ENCODE peak calls at places on chromosomes 7 and 10, in nine cellular contexts. X is fibroblast of pulmonary artery, R is ovary, U is A549, I is sigmoid colon, D is left ventricle myocardium inferior, L is cardiac fibroblast, T is body of pancreas, H is HCT116. Z is an unnamed sample.

GRCh38 chr10:110312206-110312605 is 7.5 kb upstream of the SMNDC1 start:
- DNase-seq in X (no peak), R (no peak), U (no peak), I (no peak), D (no peak), L (no peak), T (no peak), H (no peak), Z (no peak)

GRCh38 chr10:4807803-4808507 is 18.1 kb upstream of the AKR1E2 start:
- DNase-seq in X (peak), R (no peak), U (peak), I (no peak), D (no peak), L (peak), T (no peak), H (no peak), Z (no peak)

GRCh38 chr7:99409192-99409572 is 413 bp downstream of the BUD31 start:
- DNase-seq in X (no peak), R (no peak), U (no peak), I (no peak), D (no peak), L (no peak), T (no peak), H (no peak), Z (no peak)

GRCh38 chr7:92880212-92881090 is 44.1 kb upstream of the CDK6 start:
- DNase-seq in X (peak), R (no peak), U (no peak), I (no peak), D (no peak), L (peak), T (no peak), H (peak), Z (no peak)

GRCh38 chr7:28835800-28836199 is 122.3 kb downstream of the TRIL start:
- DNase-seq in X (peak), R (no peak), U (no peak), I (no peak), D (no peak), L (peak), T (no peak), H (no peak), Z (no peak)

GRCh38 chr7:111274882-111275281 is 184.0 kb downstream of the LRRN3 start:
- DNase-seq in X (peak), R (no peak), U (no peak), I (no peak), D (no peak), L (peak), T (no peak), H (no peak), Z (no peak)

GRCh38 chr7:151614019-151614418 is 94.3 kb upstream of the RHEB start:
- DNase-seq in X (no peak), R (no peak), U (no peak), I (no peak), D (no peak), L (no peak), T (no peak), H (no peak), Z (no peak)

GRCh38 chr7:148941598-148942280 is 57.6 kb upstream of the EZH2 start:
- DNase-seq in X (peak), R (peak), U (peak), I (peak), D (peak), L (peak), T (peak), H (peak), Z (no peak)

GRCh38 chr10:93462881-93463280 is 19.3 kb downstream of the MYOF start:
- DNase-seq in X (peak), R (no peak), U (no peak), I (peak), D (no peak), L (peak), T (no peak), H (no peak), Z (no peak)

GRCh38 chr10:61076572-61077114 is 132.7 kb upstream of the RHOBTB1 start:
- DNase-seq in X (no peak), R (no peak), U (no peak), I (no peak), D (no peak), L (no peak), T (no peak), H (no peak), Z (no peak)

GRCh38 chr7:84249651-84250050 is 55.1 kb upstream of the SEMA3A start:
- DNase-seq in X (no peak), R (no peak), U (no peak), I (no peak), D (no peak), L (no peak), T (no peak), H (no peak), Z (no peak)

GRCh38 chr7:102155821-102156441 is 130.7 kb upstream of the SH2B2 start:
- DNase-seq in X (no peak), R (no peak), U (no peak), I (no peak), D (no peak), L (no peak), T (no peak), H (no peak), Z (peak)

GRCh38 chr10:32958992-32959703 is 1.1 kb upstream of the ITGB1 start:
- DNase-seq in X (no peak), R (no peak), U (no peak), I (no peak), D (no peak), L (peak), T (no peak), H (no peak), Z (no peak)

GRCh38 chr10:70835895-70836294 is 20.1 kb downstream of the SGPL1 start:
- DNase-seq in X (peak), R (no peak), U (no peak), I (no peak), D (no peak), L (peak), T (peak), H (no peak), Z (no peak)

GRCh38 chr10:64731016-64731415 is 1209.8 kb downstream of the REEP3 start:
- DNase-seq in X (no peak), R (no peak), U (no peak), I (no peak), D (no peak), L (peak), T (no peak), H (no peak), Z (no peak)

GRCh38 chr10:1120761-1121160 is 64.6 kb downstream of the WDR37 start:
- DNase-seq in X (no peak), R (no peak), U (no peak), I (no peak), D (no peak), L (no peak), T (no peak), H (no peak), Z (no peak)

GRCh38 chr7:90298145-90299038 is 22.7 kb downstream of the FAM237B start:
- DNase-seq in X (peak), R (no peak), U (peak), I (no peak), D (no peak), L (peak), T (peak), H (peak), Z (no peak)

GRCh38 chr7:108363659-108364058 is 92.6 kb downstream of the NRCAM start:
- DNase-seq in X (no peak), R (no peak), U (no peak), I (no peak), D (no peak), L (no peak), T (no peak), H (no peak), Z (no peak)

GRCh38 chr10:131758062-131758941 is 142.5 kb upstream of the PPP2R2D start:
- DNase-seq in X (no peak), R (no peak), U (no peak), I (peak), D (no peak), L (no peak), T (no peak), H (no peak), Z (no peak)

GRCh38 chr10:44569193-44570091 is 184.5 kb upstream of the CXCL12 start:
- DNase-seq in X (peak), R (no peak), U (no peak), I (no peak), D (peak), L (peak), T (no peak), H (no peak), Z (no peak)

GRCh38 chr7:157772486-157773130 is 435.8 kb downstream of the DNAJB6 start:
- DNase-seq in X (no peak), R (no peak), U (no peak), I (no peak), D (no peak), L (no peak), T (no peak), H (no peak), Z (peak)

GRCh38 chr7:44347546-44348114 is 22.2 kb upstream of the CAMK2B start:
- DNase-seq in X (no peak), R (no peak), U (no peak), I (no peak), D (peak), L (no peak), T (no peak), H (no peak), Z (no peak)

GRCh38 chr7:44348300-44348699 is 22.9 kb upstream of the CAMK2B start:
- DNase-seq in X (peak), R (no peak), U (peak), I (no peak), D (no peak), L (peak), T (no peak), H (peak), Z (no peak)

GRCh38 chr7:44353668-44354067 is 28.3 kb upstream of the CAMK2B start:
- DNase-seq in X (no peak), R (no peak), U (no peak), I (no peak), D (no peak), L (no peak), T (no peak), H (no peak), Z (no peak)

GRCh38 chr7:44346063-44346462 is 20.7 kb upstream of the CAMK2B start:
- DNase-seq in X (no peak), R (no peak), U (no peak), I (no peak), D (no peak), L (no peak), T (no peak), H (no peak), Z (no peak)

GRCh38 chr7:44348851-44349781 is 23.7 kb upstream of the CAMK2B start:
- DNase-seq in X (no peak), R (no peak), U (no peak), I (no peak), D (no peak), L (no peak), T (no peak), H (no peak), Z (no peak)
- TF ChIP-seq CTCF in X (peak), R (no peak), U (no peak), I (no peak), D (peak), L (peak), T (no peak), H (no peak), Z (no peak)

GRCh38 chr7:128939861-128940410 is 2.2 kb downstream of the IRF5 start:
- DNase-seq in X (no peak), R (no peak), U (no peak), I (no peak), D (no peak), L (no peak), T (no peak), H (no peak), Z (no peak)
- H3K4me3 ChIP-seq in X (no peak), R (no peak), U (no peak), I (no peak), D (peak), L (no peak), T (no peak), H (no peak), Z (peak)

DNA sequence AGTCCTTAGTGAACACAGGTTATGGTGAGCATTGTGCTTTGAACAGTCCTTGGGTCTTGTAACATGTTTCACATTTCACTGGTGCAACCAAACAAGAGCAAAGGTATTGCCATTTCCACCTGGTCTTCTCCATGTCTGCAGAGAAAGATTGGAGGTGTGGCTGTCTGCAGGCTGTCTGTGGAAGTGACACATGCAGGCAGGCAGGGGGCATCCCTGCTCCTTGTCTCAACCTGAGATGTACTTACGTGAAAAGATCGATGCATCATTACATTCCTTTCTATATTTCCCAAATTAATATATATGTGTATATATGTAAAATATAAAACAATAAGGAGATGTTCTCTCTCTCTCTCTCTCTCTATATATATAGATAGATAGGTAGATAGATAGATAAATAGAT is 54.3 kb downstream of the LRRC18 start:
- DNase-seq in X (no peak), R (no peak), U (peak), I (no peak), D (no peak), L (peak), T (no peak), H (peak), Z (no peak)
- TF ChIP-seq CTCF in X (no peak), R (no peak), U (no peak), I (no peak), D (peak), L (peak), T (no peak), H (peak), Z (no peak)

GRCh38 chr7:106110238-106110560 is 1.9 kb downstream of the SYPL1 start:
- DNase-seq in X (peak), R (no peak), U (no peak), I (no peak), D (no peak), L (no peak), T (no peak), H (no peak), Z (no peak)

GRCh38 chr7:106108988-106109387 is 3.1 kb downstream of the SYPL1 start:
- DNase-seq in X (peak), R (no peak), U (no peak), I (no peak), D (no peak), L (no peak), T (no peak), H (no peak), Z (no peak)

GRCh38 chr7:106110885-106111670 is 1.0 kb downstream of the SYPL1 start:
- DNase-seq in X (no peak), R (no peak), U (no peak), I (no peak), D (no peak), L (peak), T (no peak), H (no peak), Z (no peak)

GRCh38 chr7:106111671-106112117 is 418 bp downstream of the SYPL1 start:
- DNase-seq in X (peak), R (no peak), U (peak), I (peak), D (peak), L (peak), T (peak), H (peak), Z (peak)

GRCh38 chr7:106109521-106110237 is 2.4 kb downstream of the SYPL1 start:
- DNase-seq in X (no peak), R (no peak), U (no peak), I (no peak), D (no peak), L (no peak), T (no peak), H (no peak), Z (no peak)
- H3K4me3 ChIP-seq in X (peak), R (peak), U (no peak), I (peak), D (peak), L (no peak), T (no peak), H (no peak), Z (no peak)

GRCh38 chr10:88092265-88092664 is 228.8 kb downstream of the PTEN start:
- DNase-seq in X (no peak), R (no peak), U (no peak), I (no peak), D (no peak), L (no peak), T (no peak), H (no peak), Z (no peak)

GRCh38 chr10:88090568-88091214 is 227.3 kb downstream of the PTEN start:
- DNase-seq in X (no peak), R (no peak), U (no peak), I (no peak), D (no peak), L (no peak), T (no peak), H (no peak), Z (no peak)

GRCh38 chr10:88092975-88093374 is 229.6 kb downstream of the PTEN start:
- DNase-seq in X (no peak), R (no peak), U (no peak), I (no peak), D (peak), L (no peak), T (peak), H (no peak), Z (no peak)

GRCh38 chr10:88089498-88089897 is 226.1 kb downstream of the PTEN start:
- DNase-seq in X (no peak), R (no peak), U (no peak), I (no peak), D (no peak), L (no peak), T (peak), H (no peak), Z (peak)

DNA sequence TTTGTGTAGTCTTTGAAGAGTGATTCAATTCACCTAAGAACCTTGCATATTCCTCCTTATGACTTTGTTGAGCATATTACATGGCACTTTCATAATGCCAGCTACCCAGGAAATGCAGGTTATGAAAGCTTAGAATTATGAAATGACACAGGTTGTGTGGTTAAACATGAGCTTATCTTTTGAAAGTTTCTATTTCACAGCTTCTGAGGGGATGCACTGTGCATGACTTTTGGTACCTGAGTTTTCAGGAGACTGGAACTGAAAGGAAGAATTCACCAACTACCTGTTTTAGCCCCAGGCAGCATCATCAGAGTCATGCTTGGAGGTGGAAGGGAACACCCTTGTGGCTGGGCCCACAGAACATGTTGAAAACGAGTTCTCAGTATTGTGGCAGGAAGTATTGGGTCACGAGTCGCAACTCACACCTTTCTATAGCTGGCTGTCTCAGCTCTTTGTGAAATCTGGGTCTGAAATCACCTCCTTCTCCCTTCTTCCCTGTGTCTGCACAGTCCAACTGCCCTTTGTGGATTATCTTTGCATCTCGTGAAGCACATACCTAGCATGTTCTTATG is 228.2 kb downstream of the PTEN start:
- DNase-seq in X (no peak), R (no peak), U (no peak), I (no peak), D (no peak), L (no peak), T (no peak), H (no peak), Z (peak)
- TF ChIP-seq CTCF in X (no peak), R (no peak), U (no peak), I (no peak), D (no peak), L (no peak), T (no peak), H (no peak), Z (no peak)

DNA sequence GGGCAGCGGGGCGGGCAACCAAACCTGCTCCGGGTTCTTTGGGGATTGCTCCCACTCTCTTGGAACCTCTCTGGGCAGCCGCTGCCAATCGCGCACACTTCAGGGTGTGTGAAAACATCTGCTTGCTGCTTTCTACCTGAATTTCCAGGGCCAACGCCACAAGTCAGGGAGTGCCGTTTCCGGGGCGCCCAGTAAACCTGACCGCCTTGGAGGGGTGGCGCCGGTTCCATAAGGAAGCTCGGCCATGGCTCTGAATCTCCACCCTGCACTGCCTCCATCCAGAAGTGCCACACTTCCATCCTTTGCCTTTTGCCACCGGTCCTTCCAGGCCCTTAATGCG is 679 bp upstream of the AFAP1L2 start:
- DNase-seq in X (no peak), R (no peak), U (peak), I (no peak), D (no peak), L (no peak), T (peak), H (no peak), Z (no peak)
- H3K4me3 ChIP-seq in X (no peak), R (peak), U (peak), I (peak), D (peak), L (no peak), T (no peak), H (no peak), Z (no peak)

GRCh38 chr10:125672884-125673283 is 10.1 kb downstream of the TEX36 start:
- DNase-seq in X (no peak), R (no peak), U (no peak), I (no peak), D (no peak), L (no peak), T (no peak), H (no peak), Z (no peak)
- TF ChIP-seq CTCF in X (no peak), R (no peak), U (no peak), I (no peak), D (no peak), L (no peak), T (no peak), H (no peak), Z (no peak)

GRCh38 chr10:30058111-30058510 is 1.3 kb downstream of the JCAD start:
- DNase-seq in X (no peak), R (no peak), U (no peak), I (no peak), D (no peak), L (no peak), T (no peak), H (no peak), Z (no peak)

GRCh38 chr10:30056281-30056680 is 3.1 kb downstream of the JCAD start:
- DNase-seq in X (peak), R (no peak), U (no peak), I (no peak), D (no peak), L (peak), T (no peak), H (no peak), Z (no peak)

GRCh38 chr10:30055094-30055701 is 4.2 kb downstream of the JCAD start:
- DNase-seq in X (peak), R (no peak), U (no peak), I (peak), D (no peak), L (peak), T (no peak), H (no peak), Z (no peak)

GRCh38 chr10:30057421-30057841 is 2.0 kb downstream of the JCAD start:
- DNase-seq in X (peak), R (no peak), U (peak), I (no peak), D (no peak), L (peak), T (no peak), H (peak), Z (no peak)

DNA sequence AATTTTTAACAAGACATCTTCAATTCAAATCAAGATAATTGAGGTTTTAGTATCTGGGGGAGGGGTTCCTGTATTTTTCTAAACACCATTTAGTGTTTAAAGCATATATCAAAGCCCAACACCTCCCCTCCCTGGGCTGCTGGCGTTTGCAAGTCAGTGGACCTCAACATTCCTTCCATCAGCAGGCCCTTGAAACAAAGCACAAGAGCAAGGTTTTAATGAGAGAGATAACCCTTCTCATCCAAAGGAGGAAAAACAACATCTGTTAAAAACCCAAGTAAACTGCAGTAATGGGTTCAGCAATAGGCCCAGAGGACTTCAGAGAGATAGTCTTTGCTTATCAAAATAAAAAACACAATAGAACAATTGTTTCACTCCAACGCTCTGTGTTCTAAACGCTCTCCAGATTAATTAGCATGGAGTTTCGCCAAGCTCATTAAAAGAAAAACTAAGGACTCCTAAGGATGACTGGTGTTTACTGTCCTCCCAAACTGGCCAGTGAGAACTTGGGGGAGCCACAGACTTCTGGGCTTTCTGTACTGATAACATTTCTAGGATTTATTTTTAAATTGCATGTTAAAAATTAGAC is 2.5 kb downstream of the JCAD start:
- DNase-seq in X (peak), R (no peak), U (no peak), I (no peak), D (no peak), L (no peak), T (no peak), H (peak), Z (no peak)
- H3K4me3 ChIP-seq in X (peak), R (no peak), U (no peak), I (peak), D (peak), L (no peak), T (no peak), H (peak), Z (peak)

Z was measured in left lung.